ENCODE peak calls at places on chromosomes 11 and 22, in ten cellular contexts. A is Peyer's patch, C is psoas muscle, I is astrocyte of the cerebellum, P is WERI-Rb-1, G is A549, J is A673, S is GM23338, Z is PC-9, W is thoracic aorta. M is an unnamed sample.

GRCh38 chr11:1130276-1131032 is 27.3 kb upstream of the MUC5AC start:
- DNase-seq in A (no peak), C (no peak), I (no peak), P (no peak), G (no peak), J (no peak), S (no peak), Z (no peak), W (no peak), M (no peak)

GRCh38 chr11:29093416-29093815 is 923.4 kb downstream of the KCNA4 start:
- DNase-seq in A (no peak), C (no peak), I (peak), P (no peak), G (peak), J (no peak), S (no peak), Z (peak), W (no peak), M (peak)

GRCh38 chr11:27886765-27887328 is 186.6 kb upstream of the BDNF start:
- DNase-seq in A (no peak), C (no peak), I (no peak), P (no peak), G (no peak), J (peak), S (no peak), Z (no peak), W (no peak), M (no peak)

GRCh38 chr22:19962246-19962908 is 20.8 kb upstream of the TXNRD2 start:
- DNase-seq in A (peak), C (peak), I (no peak), P (peak), G (peak), J (peak), S (peak), Z (peak), W (no peak), M (no peak)

GRCh38 chr11:70942593-70942992 is 309.8 kb downstream of the SHANK2 start:
- DNase-seq in A (no peak), C (no peak), I (no peak), P (peak), G (peak), J (peak), S (peak), Z (no peak), W (no peak), M (no peak)

GRCh38 chr22:44330727-44331660 is 18.2 kb upstream of the SHISAL1 start:
- DNase-seq in A (no peak), C (no peak), I (no peak), P (no peak), G (no peak), J (no peak), S (peak), Z (no peak), W (no peak), M (no peak)

GRCh38 chr11:3015796-3016195 is 23.7 kb upstream of the NAP1L4 start:
- DNase-seq in A (no peak), C (no peak), I (no peak), P (no peak), G (no peak), J (no peak), S (no peak), Z (no peak), W (no peak), M (no peak)

GRCh38 chr22:39179401-39179827 is 26.9 kb upstream of the CBX7 start:
- DNase-seq in A (no peak), C (no peak), I (no peak), P (peak), G (no peak), J (no peak), S (peak), Z (no peak), W (no peak), M (no peak)

GRCh38 chr11:102287963-102288744 is 29.1 kb upstream of the BIRC3 start:
- DNase-seq in A (no peak), C (no peak), I (peak), P (peak), G (peak), J (peak), S (peak), Z (peak), W (no peak), M (peak)

GRCh38 chr11:10540546-10540914 is 457 bp downstream of the RNF141 start:
- DNase-seq in A (peak), C (no peak), I (no peak), P (peak), G (no peak), J (no peak), S (peak), Z (no peak), W (no peak), M (no peak)

GRCh38 chr11:10537587-10537986 is 3.4 kb downstream of the RNF141 start:
- DNase-seq in A (no peak), C (no peak), I (no peak), P (no peak), G (no peak), J (no peak), S (no peak), Z (no peak), W (no peak), M (no peak)

GRCh38 chr11:10540915-10541591 is at the start of gene RNF141:
- DNase-seq in A (peak), C (peak), I (peak), P (peak), G (peak), J (peak), S (peak), Z (peak), W (peak), M (peak)

GRCh38 chr11:10538924-10539323 is 2.1 kb downstream of the RNF141 start:
- DNase-seq in A (no peak), C (no peak), I (no peak), P (no peak), G (no peak), J (no peak), S (no peak), Z (no peak), W (no peak), M (no peak)

GRCh38 chr11:10539339-10539738 is 1.6 kb downstream of the RNF141 start:
- DNase-seq in A (no peak), C (no peak), I (no peak), P (no peak), G (peak), J (no peak), S (no peak), Z (peak), W (no peak), M (no peak)
- H3K4me3 ChIP-seq in A (no peak), C (peak), I (no peak), P (no peak), G (no peak), J (peak), S (no peak), Z (peak), W (peak), M (no peak)

GRCh38 chr22:48783821-48784266 is 1043.8 kb downstream of the BRD1 start:
- DNase-seq in A (peak), C (no peak), I (no peak), P (no peak), G (no peak), J (no peak), S (no peak), Z (no peak), W (no peak), M (no peak)

GRCh38 chr22:48781391-48781790 is 1046.3 kb downstream of the BRD1 start:
- DNase-seq in A (peak), C (no peak), I (no peak), P (no peak), G (no peak), J (no peak), S (no peak), Z (no peak), W (no peak), M (no peak)

GRCh38 chr22:48781868-48782267 is 1045.8 kb downstream of the BRD1 start:
- DNase-seq in A (peak), C (no peak), I (no peak), P (no peak), G (no peak), J (no peak), S (no peak), Z (no peak), W (no peak), M (no peak)

GRCh38 chr22:48782326-48782725 is 1045.3 kb downstream of the BRD1 start:
- DNase-seq in A (peak), C (no peak), I (no peak), P (no peak), G (no peak), J (no peak), S (no peak), Z (no peak), W (no peak), M (no peak)

DNA sequence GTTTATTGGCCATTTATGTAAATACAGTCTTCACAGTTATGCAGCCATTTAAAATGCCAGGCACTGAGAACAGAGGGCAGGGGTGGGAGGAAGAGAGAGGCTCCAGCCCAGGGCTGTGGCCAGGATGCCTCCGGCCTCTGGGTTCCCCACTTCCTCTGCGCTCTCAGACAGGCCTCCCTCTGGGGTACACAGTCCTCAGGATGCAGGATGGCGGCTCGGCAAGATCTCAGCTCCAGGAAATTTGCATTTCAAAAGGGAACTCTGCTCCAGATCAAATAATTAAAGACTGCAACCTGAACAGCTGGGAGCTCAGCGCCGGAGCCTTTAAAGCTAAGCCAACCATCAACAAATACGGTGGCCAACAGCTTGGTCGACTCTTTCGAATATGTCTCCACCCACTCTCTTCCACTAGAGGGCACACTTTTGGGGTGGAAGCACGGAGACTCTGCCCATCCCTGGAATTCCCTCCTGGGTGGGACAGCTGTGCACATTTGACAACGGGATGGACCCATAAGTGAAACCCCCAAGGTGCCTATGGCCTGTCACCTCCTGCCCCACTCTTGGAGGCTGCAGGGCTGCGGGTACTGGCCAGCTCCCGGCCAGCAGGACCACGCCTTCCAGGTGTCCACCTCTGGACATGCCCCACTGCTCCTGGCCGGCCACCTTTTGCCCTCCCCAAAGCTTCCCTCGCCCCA is 1044.7 kb downstream of the BRD1 start:
- DNase-seq in A (peak), C (no peak), I (no peak), P (peak), G (no peak), J (peak), S (no peak), Z (no peak), W (no peak), M (no peak)
- TF ChIP-seq CTCF in A (no peak), C (no peak), I (peak), P (peak), G (peak), J (peak), S (no peak), Z (peak), W (no peak), M (no peak)

DNA sequence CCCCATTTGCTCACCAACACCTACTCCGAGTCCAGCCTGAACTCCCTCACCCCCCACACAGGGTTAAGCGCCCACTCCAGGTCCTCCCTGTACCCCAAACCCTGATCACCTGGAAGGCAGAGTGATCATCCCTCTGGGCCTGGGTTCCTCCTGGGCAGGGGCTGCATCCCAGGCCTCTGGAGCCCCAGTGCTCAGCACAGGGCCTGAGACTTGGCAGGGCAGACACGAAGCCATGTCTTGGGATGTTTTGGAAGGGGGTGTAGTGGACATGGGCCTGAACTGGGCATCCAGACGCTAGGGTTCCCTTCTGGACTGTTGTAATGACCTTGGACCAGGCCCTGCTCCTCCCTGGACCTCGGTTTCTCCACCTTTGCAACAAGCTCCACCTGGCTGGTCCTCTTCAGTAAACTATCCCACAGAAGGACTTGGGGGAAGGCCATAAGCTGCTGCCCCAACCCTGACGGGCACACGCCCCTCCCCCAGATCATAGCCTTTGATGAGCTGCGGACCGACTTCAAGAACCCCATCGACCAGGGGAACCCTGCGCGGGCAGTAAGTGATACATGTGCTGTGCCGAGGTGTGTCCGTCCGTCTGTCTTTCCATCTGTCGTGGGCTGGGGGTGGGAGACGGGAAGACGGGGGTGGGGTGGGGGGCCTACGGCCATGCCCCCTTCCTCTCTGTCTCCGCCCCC is 3.9 kb downstream of the CNIH2 start:
- DNase-seq in A (no peak), C (no peak), I (no peak), P (no peak), G (no peak), J (no peak), S (no peak), Z (no peak), W (no peak), M (no peak)
- H3K4me3 ChIP-seq in A (no peak), C (no peak), I (no peak), P (no peak), G (no peak), J (no peak), S (peak), Z (no peak), W (no peak), M (no peak)

GRCh38 chr11:8701891-8702597 is 19.5 kb downstream of the RPL27A start:
- DNase-seq in A (no peak), C (no peak), I (no peak), P (no peak), G (no peak), J (no peak), S (no peak), Z (no peak), W (no peak), M (no peak)
- TF ChIP-seq CTCF in A (no peak), C (no peak), I (no peak), P (no peak), G (no peak), J (no peak), S (no peak), Z (no peak), W (no peak), M (no peak)

GRCh38 chr11:73818838-73819237 is 31.2 kb downstream of the MRPL48 start:
- DNase-seq in A (no peak), C (no peak), I (peak), P (no peak), G (no peak), J (peak), S (peak), Z (no peak), W (no peak), M (no peak)
- H3K4me3 ChIP-seq in A (no peak), C (no peak), I (no peak), P (no peak), G (no peak), J (no peak), S (no peak), Z (no peak), W (no peak), M (no peak)

GRCh38 chr11:67422894-67423293 is 5.4 kb upstream of the RPS6KB2 start:
- DNase-seq in A (no peak), C (no peak), I (no peak), P (no peak), G (no peak), J (no peak), S (peak), Z (peak), W (no peak), M (no peak)

GRCh38 chr11:67420646-67421420 is 5.4 kb downstream of the CARNS1 start:
- DNase-seq in A (peak), C (peak), I (peak), P (peak), G (peak), J (peak), S (peak), Z (peak), W (peak), M (peak)

GRCh38 chr11:67420147-67420645 is 4.7 kb downstream of the CARNS1 start:
- DNase-seq in A (no peak), C (no peak), I (no peak), P (no peak), G (no peak), J (no peak), S (no peak), Z (no peak), W (no peak), M (no peak)

GRCh38 chr11:67423466-67423865 is 4.8 kb upstream of the RPS6KB2 start:
- DNase-seq in A (no peak), C (no peak), I (no peak), P (no peak), G (no peak), J (no peak), S (no peak), Z (no peak), W (no peak), M (no peak)

GRCh38 chr11:67421421-67422031 is 6.0 kb downstream of the CARNS1 start:
- DNase-seq in A (no peak), C (no peak), I (no peak), P (no peak), G (no peak), J (no peak), S (no peak), Z (no peak), W (no peak), M (no peak)
- TF ChIP-seq CTCF in A (no peak), C (no peak), I (no peak), P (no peak), G (no peak), J (no peak), S (no peak), Z (no peak), W (no peak), M (no peak)

GRCh38 chr22:46589871-46590271 is 30.3 kb upstream of the GRAMD4 start:
- DNase-seq in A (no peak), C (no peak), I (no peak), P (no peak), G (no peak), J (no peak), S (no peak), Z (no peak), W (no peak), M (no peak)
- H3K4me3 ChIP-seq in A (no peak), C (no peak), I (no peak), P (no peak), G (no peak), J (no peak), S (no peak), Z (no peak), W (no peak), M (no peak)

GRCh38 chr11:8426076-8426475 is 162.4 kb upstream of the LMO1 start:
- DNase-seq in A (no peak), C (no peak), I (no peak), P (no peak), G (no peak), J (no peak), S (no peak), Z (no peak), W (no peak), M (no peak)

DNA sequence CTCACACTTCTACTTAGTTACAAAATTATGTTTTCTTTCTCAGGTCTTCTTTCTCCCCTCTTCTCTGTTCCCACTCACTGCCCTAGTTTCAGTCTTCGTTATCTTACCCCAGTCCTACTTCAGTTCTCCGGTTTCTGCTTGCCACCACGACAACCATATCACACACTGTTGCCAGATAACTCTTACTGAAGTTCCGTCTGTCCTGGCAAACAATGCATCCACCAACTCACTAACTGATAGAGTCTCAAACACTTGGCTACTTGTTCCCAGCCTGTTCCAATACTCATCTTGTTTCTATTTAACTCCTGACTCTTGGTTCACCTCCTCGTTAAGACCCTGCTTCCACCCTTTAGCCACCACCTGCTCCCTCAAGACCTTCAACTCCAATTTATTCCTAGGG is 164.5 kb downstream of the STK33 start:
- DNase-seq in A (no peak), C (no peak), I (no peak), P (no peak), G (no peak), J (no peak), S (no peak), Z (no peak), W (no peak), M (no peak)
- TF ChIP-seq CTCF in A (no peak), C (no peak), I (no peak), P (no peak), G (no peak), J (no peak), S (no peak), Z (no peak), W (no peak), M (no peak)

DNA sequence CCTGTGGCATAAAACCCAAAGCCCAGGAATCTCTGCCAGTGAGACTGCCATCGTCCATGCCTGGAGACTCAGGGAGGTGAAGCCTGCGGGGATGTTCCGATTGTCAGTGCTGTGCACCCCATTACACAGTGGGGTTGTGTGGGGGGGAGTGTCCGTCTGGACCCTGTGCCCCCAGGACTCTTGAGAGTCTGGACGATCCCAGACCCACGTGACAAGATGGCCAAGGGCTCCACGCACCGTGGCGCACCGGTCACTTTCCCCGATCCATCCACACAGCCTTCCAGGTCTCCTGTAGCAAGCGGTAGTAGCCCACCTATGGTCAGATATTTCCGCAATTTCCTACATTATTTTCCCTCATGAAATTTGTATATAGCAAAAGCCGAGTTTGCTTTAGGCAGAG is 20.9 kb upstream of the NRGN start:
- DNase-seq in A (no peak), C (no peak), I (no peak), P (no peak), G (no peak), J (no peak), S (no peak), Z (no peak), W (no peak), M (no peak)
- H3K4me3 ChIP-seq in A (no peak), C (no peak), I (no peak), P (peak), G (peak), J (peak), S (peak), Z (no peak), W (no peak), M (no peak)

GRCh38 chr22:26975865-26976264 is 318.5 kb downstream of the MIAT start:
- DNase-seq in A (no peak), C (no peak), I (no peak), P (peak), G (no peak), J (no peak), S (no peak), Z (no peak), W (no peak), M (no peak)

GRCh38 chr22:26972281-26972680 is 314.9 kb downstream of the MIAT start:
- DNase-seq in A (no peak), C (no peak), I (no peak), P (no peak), G (no peak), J (no peak), S (no peak), Z (no peak), W (no peak), M (no peak)

GRCh38 chr22:26977741-26978140 is 320.4 kb downstream of the MIAT start:
- DNase-seq in A (no peak), C (no peak), I (no peak), P (no peak), G (no peak), J (no peak), S (peak), Z (no peak), W (no peak), M (no peak)

GRCh38 chr22:26975381-26975780 is 318.0 kb downstream of the MIAT start:
- DNase-seq in A (no peak), C (no peak), I (no peak), P (no peak), G (no peak), J (no peak), S (no peak), Z (no peak), W (no peak), M (no peak)

GRCh38 chr22:26974914-26975313 is 317.5 kb downstream of the MIAT start:
- DNase-seq in A (no peak), C (no peak), I (no peak), P (no peak), G (no peak), J (no peak), S (no peak), Z (no peak), W (no peak), M (no peak)
- TF ChIP-seq CTCF in A (no peak), C (no peak), I (no peak), P (no peak), G (no peak), J (no peak), S (no peak), Z (no peak), W (no peak), M (no peak)